ENCODE peak calls at places on chromosomes 6 and 20, in eight cellular contexts. M is cardiac muscle cell; E is ovary; S is CD8-positive, alpha-beta T cell; W is AG04450; X is Panc1; H is Peyer's patch; F is H1. L is an unnamed sample.

GRCh38 chr6:68654134-68654533 is 19.1 kb downstream of the ADGRB3 start:
- DNase-seq in M (no peak), E (no peak), S (no peak), W (no peak), X (no peak), H (no peak), F (no peak), L (no peak)

GRCh38 chr6:170034294-170034693 is 256.6 kb downstream of the DLL1 start:
- DNase-seq in M (no peak), E (peak; percentile 12), S (no peak), W (no peak), X (no peak), H (peak; percentile 29), F (no peak), L (peak; percentile 21)

GRCh38 chr6:119887671-119888070 is 538.1 kb upstream of the MAN1A1 start:
- DNase-seq in M (no peak), E (no peak), S (no peak), W (no peak), X (no peak), H (no peak), F (no peak), L (no peak)

GRCh38 chr20:32743237-32744112 is at the start of gene COMMD7:
- DNase-seq in M (peak; percentile 66), E (peak; percentile 80), S (peak; percentile 33), W (no peak), X (no peak), H (peak; percentile 77), F (peak; percentile 80), L (peak; percentile 95)

GRCh38 chr6:164010446-164011071 is 596.0 kb downstream of the QKI start:
- DNase-seq in M (peak; percentile 21), E (no peak), S (no peak), W (no peak), X (no peak), H (no peak), F (no peak), L (no peak)

GRCh38 chr6:95599691-95600090 is 22.4 kb downstream of the MANEA start:
- DNase-seq in M (no peak), E (no peak), S (no peak), W (no peak), X (no peak), H (no peak), F (no peak), L (no peak)

GRCh38 chr20:59525500-59526241 is 78.7 kb upstream of the PHACTR3 start:
- DNase-seq in M (peak; percentile 61), E (peak; percentile 64), S (no peak), W (no peak), X (no peak), H (peak; percentile 65), F (peak; percentile 87), L (peak; percentile 36)

GRCh38 chr20:50844430-50845100 is 49.7 kb downstream of the BCAS4 start:
- DNase-seq in M (peak; percentile 91), E (no peak), S (no peak), W (peak; percentile 49), X (no peak), H (no peak), F (no peak), L (no peak)

GRCh38 chr20:38290829-38291581 is 13.0 kb upstream of the BPI start:
- DNase-seq in M (peak; percentile 88), E (no peak), S (no peak), W (peak; percentile 61), X (no peak), H (no peak), F (peak; percentile 74), L (no peak)

GRCh38 chr6:169667716-169668115 is 34.1 kb downstream of the WDR27 start:
- DNase-seq in M (no peak), E (no peak), S (no peak), W (no peak), X (no peak), H (no peak), F (peak; percentile 37), L (peak; percentile 74)

GRCh38 chr6:3195695-3196497 is 31.6 kb downstream of the TUBB2B start:
- DNase-seq in M (no peak), E (no peak), S (no peak), W (no peak), X (no peak), H (no peak), F (peak; percentile 66), L (no peak)

GRCh38 chr6:155026366-155027045 is 31.4 kb downstream of the TIAM2 start:
- DNase-seq in M (peak; percentile 81), E (peak; percentile 55), S (no peak), W (peak; percentile 13), X (peak; percentile 73), H (no peak), F (no peak), L (no peak)

GRCh38 chr20:24699321-24700165 is 230.1 kb downstream of the SYNDIG1 start:
- DNase-seq in M (no peak), E (no peak), S (no peak), W (no peak), X (no peak), H (no peak), F (peak; percentile 11), L (no peak)

GRCh38 chr20:51402201-51402600 is 140.3 kb downstream of the NFATC2 start:
- DNase-seq in M (no peak), E (no peak), S (no peak), W (peak; percentile 39), X (no peak), H (no peak), F (no peak), L (no peak)

GRCh38 chr20:50251383-50251748 is 60.7 kb downstream of the CEBPB start:
- DNase-seq in M (no peak), E (no peak), S (no peak), W (no peak), X (no peak), H (no peak), F (no peak), L (no peak)

GRCh38 chr20:63619505-63619904 is 7.4 kb downstream of the GMEB2 start:
- DNase-seq in M (no peak), E (no peak), S (no peak), W (no peak), X (no peak), H (no peak), F (no peak), L (no peak)

DNA sequence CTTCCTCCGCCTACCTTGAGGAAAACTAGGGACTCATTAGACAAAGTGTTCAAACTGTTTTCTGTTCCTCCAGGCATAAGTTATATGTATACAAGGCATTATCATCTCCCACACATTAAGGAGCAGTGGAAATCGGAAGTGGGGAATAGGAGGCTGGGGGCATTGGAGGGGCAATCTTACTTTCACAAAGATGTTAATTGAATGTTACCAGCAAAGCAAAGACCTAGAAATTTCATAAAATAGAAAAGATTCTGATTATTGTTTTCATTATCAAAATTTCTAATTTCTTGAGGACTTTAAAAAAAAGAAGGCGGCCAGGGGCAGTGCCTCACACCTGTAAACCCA is 501.7 kb upstream of the JARID2 start:
- DNase-seq in M (no peak), E (no peak), S (no peak), W (no peak), X (no peak), H (no peak), F (no peak), L (no peak)
- H3K27ac ChIP-seq in M (no peak overlapping the region), E (no peak overlapping the region), S (no peak overlapping the region), W (peak overlapping the region; percentile 95), X (no peak overlapping the region), H (no peak overlapping the region), F (no peak overlapping the region), L (no peak overlapping the region)

GRCh38 chr6:165243801-165244200 is 65.6 kb downstream of the C6orf118 start:
- DNase-seq in M (no peak), E (no peak), S (no peak), W (no peak), X (no peak), H (no peak), F (no peak), L (no peak)
- H3K4me3 ChIP-seq in M (no peak overlapping the region), E (no peak overlapping the region), S (no peak overlapping the region), W (no peak overlapping the region), X (no peak overlapping the region), H (no peak overlapping the region), F (no peak overlapping the region), L (no peak overlapping the region)

GRCh38 chr6:44264154-44265002 is 973 bp downstream of the NFKBIE start:
- DNase-seq in M (no peak), E (peak; percentile 19), S (no peak), W (no peak), X (no peak), H (peak; percentile 61), F (no peak), L (peak; percentile 26)

GRCh38 chr6:44266347-44266746 is 996 bp upstream of the NFKBIE start:
- DNase-seq in M (no peak), E (no peak), S (no peak), W (no peak), X (no peak), H (peak; percentile 23), F (no peak), L (no peak)

GRCh38 chr6:44263357-44264100 is 1.8 kb downstream of the NFKBIE start:
- DNase-seq in M (peak; percentile 43), E (no peak), S (no peak), W (no peak), X (no peak), H (peak; percentile 52), F (no peak), L (peak; percentile 67)

GRCh38 chr6:44265843-44266233 is 487 bp upstream of the NFKBIE start:
- DNase-seq in M (no peak), E (no peak), S (no peak), W (no peak), X (no peak), H (peak; percentile 21), F (no peak), L (no peak)

DNA sequence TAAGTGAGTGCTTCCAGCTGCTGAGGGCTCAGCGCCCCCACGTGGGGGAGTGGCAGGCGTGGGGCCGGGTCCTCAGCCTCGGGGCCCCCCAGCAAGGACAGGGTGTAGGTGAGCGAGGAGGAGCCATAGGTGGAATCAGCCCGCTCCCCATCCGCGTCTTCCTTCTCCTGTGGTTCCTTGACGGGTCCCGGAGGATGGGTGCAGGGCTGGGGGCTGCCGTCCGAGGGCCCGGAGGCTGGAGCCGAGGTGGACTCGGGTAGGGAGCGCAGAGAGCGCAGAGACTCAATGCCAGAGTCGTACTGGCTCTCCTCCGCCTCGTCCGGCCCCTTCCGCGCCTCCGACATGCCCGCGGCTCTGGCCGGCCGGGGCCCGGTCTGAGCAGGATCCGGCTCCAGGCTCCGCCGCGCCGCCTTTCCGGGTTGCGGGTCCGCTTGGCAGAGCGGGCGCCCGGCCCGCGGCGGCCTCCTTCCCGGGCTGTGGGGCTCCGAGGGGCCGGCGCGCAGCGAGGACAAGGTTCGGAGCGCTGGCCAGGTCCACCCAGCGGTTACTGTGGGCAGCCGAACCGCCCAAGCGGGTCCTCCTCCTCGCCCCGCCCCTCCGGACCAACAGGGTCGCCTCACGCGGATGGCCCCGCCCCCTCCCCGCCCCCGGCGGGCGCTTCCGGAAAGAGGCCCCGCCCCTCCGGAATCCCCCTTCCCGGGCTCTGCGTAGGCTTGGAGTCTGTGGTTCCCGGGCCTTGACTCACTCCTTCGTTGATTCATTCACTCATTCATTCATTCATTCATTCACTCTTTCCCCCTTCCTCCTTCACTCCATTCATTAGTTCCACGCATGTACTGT is at the start of gene NFKBIE:
- DNase-seq in M (peak; percentile 94), E (peak; percentile 98), S (peak; percentile 92), W (peak; percentile 71), X (no peak), H (peak; percentile 96), F (peak; percentile 99), L (peak; percentile 99)
- TF ChIP-seq CTCF in M (peak; percentile 36), E (peak; percentile 48), S (peak; percentile 44), W (peak; percentile 37), X (peak; percentile 69), H (peak; percentile 18), F (no peak), L (no peak)

DNA sequence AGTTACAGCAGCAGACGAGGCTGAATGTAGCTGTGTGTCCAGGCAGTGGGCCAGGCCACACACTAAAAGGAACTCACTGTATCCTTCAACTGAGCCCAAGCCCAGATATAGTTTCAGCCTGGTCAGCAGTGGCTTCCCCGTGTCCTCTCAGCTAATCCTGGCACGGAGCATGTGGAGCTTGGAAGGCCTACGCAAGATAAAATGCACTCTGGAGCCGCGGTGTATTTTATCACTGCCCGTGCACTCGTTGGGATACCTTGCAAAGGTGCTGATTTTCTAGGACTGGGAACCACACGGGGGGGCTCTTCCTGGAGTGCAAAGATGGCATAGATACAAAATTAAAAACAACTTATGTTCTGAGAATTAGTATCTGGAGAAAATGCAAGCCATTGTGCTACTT is 48.4 kb upstream of the IYD start:
- DNase-seq in M (peak; percentile 67), E (peak; percentile 81), S (no peak), W (no peak), X (no peak), H (no peak), F (no peak), L (no peak)
- H3K27ac ChIP-seq in M (no peak overlapping the region), E (no peak overlapping the region), S (no peak overlapping the region), W (no peak overlapping the region), X (no peak overlapping the region), H (no peak overlapping the region), F (no peak overlapping the region), L (no peak overlapping the region)

L was measured in upper lobe of left lung.